ENCODE peak calls at places on chromosome 17, in seven cellular contexts. C, B, K, M, S, U and W are unnamed samples.
A peak's percentile ranks its signal among the peaks of the same experiment; 100 is the strongest.

GRCh38 chr17:3665834-3666233 is 2.5 kb downstream of the TAX1BP3 start:
- DNase-seq in C (no peak), B (no peak), K (no peak), M (no peak), S (no peak), U (no peak), W (no peak)

GRCh38 chr17:10121971-10122707 is 76.3 kb downstream of the GAS7 start:
- DNase-seq in C (no peak), B (no peak), K (peak; percentile 19), M (no peak), S (no peak), U (no peak), W (no peak)

GRCh38 chr17:79542718-79543117 is 68.1 kb downstream of the RBFOX3 start:
- DNase-seq in C (no peak), B (no peak), K (no peak), M (no peak), S (no peak), U (no peak), W (no peak)

GRCh38 chr17:12613566-12613965 is 52.1 kb upstream of the MYOCD start:
- DNase-seq in C (no peak), B (no peak), K (peak; percentile 89), M (peak; percentile 86), S (no peak), U (no peak), W (peak; percentile 46)

GRCh38 chr17:29180788-29181160 is 576 bp upstream of the MYO18A start:
- DNase-seq in C (no peak), B (no peak), K (no peak), M (no peak), S (no peak), U (no peak), W (no peak)

GRCh38 chr17:28550858-28551257 is 1.6 kb downstream of the UNC119 start:
- DNase-seq in C (no peak), B (no peak), K (no peak), M (no peak), S (no peak), U (no peak), W (no peak)

GRCh38 chr17:43409131-43409530 is 10.3 kb downstream of the ARL4D start:
- DNase-seq in C (no peak), B (no peak), K (no peak), M (no peak), S (no peak), U (no peak), W (no peak)

GRCh38 chr17:64095144-64095882 is 34.6 kb downstream of the ERN1 start:
- DNase-seq in C (peak; percentile 40), B (no peak), K (no peak), M (no peak), S (no peak), U (no peak), W (no peak)

GRCh38 chr17:62062313-62062712 is 2.8 kb downstream of the MED13 start:
- DNase-seq in C (no peak), B (no peak), K (peak; percentile 31), M (no peak), S (no peak), U (no peak), W (peak; percentile 29)

GRCh38 chr17:51608251-51608933 is 348.0 kb downstream of the UTP18 start:
- DNase-seq in C (no peak), B (no peak), K (no peak), M (no peak), S (no peak), U (no peak), W (no peak)

GRCh38 chr17:42803074-42803883 is 4.6 kb downstream of the CNTD1 start:
- DNase-seq in C (no peak), B (no peak), K (peak; percentile 35), M (no peak), S (no peak), U (no peak), W (peak; percentile 90)

GRCh38 chr17:29620271-29620670 is 2.4 kb downstream of the CORO6 start:
- DNase-seq in C (no peak), B (no peak), K (peak; percentile 47), M (no peak), S (no peak), U (no peak), W (peak; percentile 45)

GRCh38 chr17:3026125-3026855 is 37.1 kb downstream of the OR1D5 start:
- DNase-seq in C (no peak), B (no peak), K (no peak), M (no peak), S (peak; percentile 22), U (no peak), W (no peak)

GRCh38 chr17:17401271-17401781 is 75.5 kb upstream of the MED9 start:
- DNase-seq in C (no peak), B (no peak), K (no peak), M (no peak), S (no peak), U (no peak), W (no peak)

GRCh38 chr17:8226536-8227237 is 16.3 kb upstream of the AURKB start:
- DNase-seq in C (peak; percentile 32), B (peak; percentile 87), K (peak; percentile 91), M (peak; percentile 91), S (peak; percentile 82), U (peak; percentile 40), W (peak; percentile 97)

GRCh38 chr17:8223356-8224063 is 13.1 kb upstream of the AURKB start:
- DNase-seq in C (peak; percentile 67), B (peak; percentile 84), K (peak; percentile 47), M (peak; percentile 38), S (peak; percentile 70), U (peak; percentile 50), W (peak; percentile 52)

GRCh38 chr17:8224891-8225812 is 14.8 kb upstream of the AURKB start:
- DNase-seq in C (no peak), B (no peak), K (no peak), M (no peak), S (no peak), U (no peak), W (no peak)

GRCh38 chr17:8227238-8227581 is 16.8 kb upstream of the AURKB start:
- DNase-seq in C (no peak), B (no peak), K (no peak), M (no peak), S (no peak), U (no peak), W (no peak)

DNA sequence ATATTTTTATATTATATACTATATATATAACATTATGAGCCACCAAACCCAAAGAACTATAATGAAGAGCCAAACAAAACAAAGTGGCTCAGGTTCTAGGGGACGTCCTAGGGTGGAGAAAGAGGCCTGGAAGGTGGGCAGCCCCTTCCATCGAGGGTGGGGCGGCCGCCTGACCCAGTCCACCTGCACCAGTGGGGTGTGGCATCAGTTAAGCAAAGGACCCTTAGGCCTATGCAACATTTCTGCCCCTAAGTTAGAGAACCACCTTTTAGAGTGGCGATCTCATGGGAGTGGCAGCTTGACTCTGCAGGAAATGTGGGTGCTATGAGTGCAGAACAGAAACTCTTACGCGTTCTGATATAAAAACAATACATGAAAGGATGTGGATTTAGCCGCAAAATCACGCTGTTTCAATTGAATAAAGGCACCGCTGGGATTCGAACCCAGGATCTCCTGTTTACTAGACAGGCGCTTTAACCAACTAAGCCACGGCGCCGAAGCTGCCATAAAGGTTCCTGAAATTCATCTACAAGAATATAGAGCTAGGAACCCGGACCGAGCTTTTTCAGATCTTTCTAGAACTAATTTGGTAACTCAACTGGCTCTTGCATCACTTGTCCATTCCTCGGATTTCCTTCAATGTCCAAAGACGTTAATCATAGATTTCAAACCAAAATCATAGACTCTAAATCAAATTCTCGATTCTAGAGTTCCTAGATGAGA is 15.6 kb upstream of the AURKB start:
- DNase-seq in C (peak; percentile 39), B (no peak), K (peak; percentile 84), M (peak; percentile 92), S (peak; percentile 52), U (no peak), W (peak; percentile 85)
- H3K4me3 ChIP-seq in C (no peak overlapping the region), B (peak overlapping the region; percentile 4), K (peak overlapping the region; percentile 43), M (peak overlapping the region; percentile 51), S (no peak overlapping the region), U (peak overlapping the region; percentile 41), W (peak overlapping the region; percentile 54)

GRCh38 chr17:81120149-81120484 is 45.2 kb upstream of the PVALEF start:
- DNase-seq in C (no peak), B (no peak), K (no peak), M (no peak), S (no peak), U (no peak), W (no peak)
- H3K4me3 ChIP-seq in C (peak overlapping the region; percentile 41), B (no peak overlapping the region), K (no peak overlapping the region), M (no peak overlapping the region), S (no peak overlapping the region), U (peak overlapping the region; percentile 18), W (no peak overlapping the region)

GRCh38 chr17:82316651-82317393 is 586 bp downstream of the CD7 start:
- DNase-seq in C (no peak), B (no peak), K (no peak), M (no peak), S (no peak), U (no peak), W (no peak)

GRCh38 chr17:82314721-82315605 is 2.4 kb downstream of the CD7 start:
- DNase-seq in C (no peak), B (no peak), K (no peak), M (no peak), S (no peak), U (no peak), W (no peak)

GRCh38 chr17:82317394-82318168 is at the start of gene CD7:
- DNase-seq in C (no peak), B (no peak), K (no peak), M (no peak), S (no peak), U (no peak), W (no peak)

GRCh38 chr17:82314012-82314720 is 3.2 kb downstream of the CD7 start:
- DNase-seq in C (no peak), B (no peak), K (no peak), M (no peak), S (no peak), U (no peak), W (no peak)

DNA sequence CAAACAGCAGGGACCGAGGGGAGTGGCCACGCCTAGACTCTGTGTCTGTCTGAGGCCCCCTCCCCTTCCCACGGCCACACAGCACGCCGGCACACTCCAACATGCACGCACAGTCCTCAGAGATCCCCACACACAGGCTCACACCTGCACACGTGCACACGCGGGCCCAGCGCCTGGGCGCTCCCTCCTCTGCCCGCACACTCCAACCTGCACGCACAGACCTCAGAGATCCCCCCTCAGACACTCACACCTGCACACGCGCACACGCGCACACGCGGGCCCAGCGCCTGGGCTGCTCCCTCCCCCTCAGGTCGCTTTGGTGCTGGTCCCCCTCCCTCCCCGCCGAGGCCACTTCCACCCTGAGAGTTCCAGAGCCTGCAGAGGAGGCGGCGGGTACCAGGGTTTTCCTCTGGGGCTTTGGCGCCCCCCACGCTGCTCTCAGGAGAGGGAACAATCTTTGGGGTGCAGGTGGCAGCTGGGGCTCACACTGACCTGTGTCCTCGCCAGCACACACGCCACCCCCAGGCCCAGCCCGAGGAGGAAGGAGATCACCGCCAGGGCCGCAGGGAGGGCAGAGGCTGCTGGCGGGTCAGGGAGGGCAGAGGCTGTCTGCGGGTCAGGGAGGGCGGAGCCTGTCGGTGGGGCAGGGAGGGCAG is 1.6 kb downstream of the CD7 start:
- DNase-seq in C (no peak), B (no peak), K (no peak), M (no peak), S (no peak), U (no peak), W (no peak)
- H3K4me3 ChIP-seq in C (peak overlapping the region; percentile 20), B (no peak overlapping the region), K (no peak overlapping the region), M (no peak overlapping the region), S (no peak overlapping the region), U (no peak overlapping the region), W (no peak overlapping the region)

DNA sequence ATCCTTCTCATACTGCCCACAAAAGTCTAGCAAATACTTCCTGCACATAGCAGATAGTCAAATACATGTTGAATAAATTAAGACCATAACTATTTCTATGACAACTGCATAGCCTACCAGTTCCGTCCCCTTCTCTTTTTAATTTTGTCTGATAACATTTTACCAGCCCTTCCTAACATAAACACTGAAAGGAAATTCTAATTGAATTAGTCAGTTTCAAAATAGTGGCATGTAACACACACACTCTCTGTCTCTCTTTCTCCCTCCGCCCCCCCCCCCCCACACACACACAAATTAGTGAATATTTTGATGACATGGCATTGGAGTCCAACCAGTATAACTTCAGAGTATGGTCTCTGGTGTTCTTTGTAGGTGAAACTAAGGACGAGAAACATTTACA is 41.8 kb downstream of the TNRC6C start:
- DNase-seq in C (no peak), B (no peak), K (peak; percentile 60), M (peak; percentile 32), S (no peak), U (no peak), W (peak; percentile 32)
- H3K4me3 ChIP-seq in C (no peak overlapping the region), B (no peak overlapping the region), K (no peak overlapping the region), M (no peak overlapping the region), S (no peak overlapping the region), U (no peak overlapping the region), W (no peak overlapping the region)